ENCODE peak calls at places on chromosomes 16 and 17, in four cellular contexts. One of them, this sample, is unnamed.

GRCh38 chr16:88817785-88818609 is 6.3 kb upstream of the APRT start:
- DNase-seq in GM12878: no peak
- DNase-seq in A549: no peak
- DNase-seq in K562: no peak
- DNase-seq in this sample: peak; percentile 70

GRCh38 chr16:22007159-22007508 is 777 bp upstream of the MOSMO start:
- DNase-seq in A549: no peak
- DNase-seq in K562: peak; percentile 23
- DNase-seq in GM12878: no peak
- DNase-seq in this sample: no peak

GRCh38 chr17:56593741-56594527 is 435 bp downstream of the NOG start:
- DNase-seq in GM12878: no peak
- DNase-seq in A549: no peak
- DNase-seq in K562: no peak
- DNase-seq in this sample: peak; percentile 71

GRCh38 chr17:81251943-81252301 is 12.8 kb downstream of the NDUFAF8 start:
- DNase-seq in K562: no peak
- DNase-seq in A549: no peak
- DNase-seq in GM12878: no peak
- DNase-seq in this sample: no peak

GRCh38 chr17:82892869-82893565 is 53.2 kb upstream of the ZNF750 start:
- DNase-seq in K562: no peak
- DNase-seq in GM12878: no peak
- DNase-seq in A549: no peak
- DNase-seq in this sample: peak; percentile 8

GRCh38 chr16:50153648-50154368 is 702 bp downstream of the TENT4B start:
- DNase-seq in A549: no peak
- DNase-seq in GM12878: no peak
- DNase-seq in K562: peak; percentile 44
- DNase-seq in this sample: no peak

GRCh38 chr17:31413871-31414589 is 22.6 kb downstream of the RAB11FIP4 start:
- DNase-seq in A549: no peak
- DNase-seq in K562: no peak
- DNase-seq in GM12878: no peak
- DNase-seq in this sample: peak; percentile 83

GRCh38 chr16:83990492-83990891 is 22.4 kb downstream of the NECAB2 start:
- DNase-seq in K562: no peak
- DNase-seq in GM12878: no peak
- DNase-seq in A549: no peak
- DNase-seq in this sample: no peak

GRCh38 chr16:527015-527903 is at the start of gene CAPN15:
- DNase-seq in GM12878: peak; percentile 33
- DNase-seq in A549: peak; percentile 90
- DNase-seq in K562: peak; percentile 89
- DNase-seq in this sample: peak; percentile 79

GRCh38 chr17:2140683-2141082 is 85.8 kb downstream of the HIC1 start:
- DNase-seq in K562: no peak
- DNase-seq in GM12878: no peak
- DNase-seq in A549: no peak
- DNase-seq in this sample: no peak

GRCh38 chr16:81625544-81626152 is 153.4 kb upstream of the PLCG2 start:
- DNase-seq in A549: no peak
- DNase-seq in GM12878: no peak
- DNase-seq in K562: peak; percentile 50
- DNase-seq in this sample: peak; percentile 43

GRCh38 chr17:18950944-18951905 is 740 bp upstream of the SLC5A10 start:
- DNase-seq in A549: no peak
- DNase-seq in GM12878: no peak
- DNase-seq in K562: no peak
- DNase-seq in this sample: no peak

GRCh38 chr16:84847554-84848415 is 28.0 kb downstream of the CRISPLD2 start:
- DNase-seq in GM12878: no peak
- DNase-seq in K562: no peak
- DNase-seq in A549: no peak
- DNase-seq in this sample: no peak

GRCh38 chr17:37213927-37214326 is 161.9 kb upstream of the C17orf78 start:
- DNase-seq in GM12878: no peak
- DNase-seq in K562: no peak
- DNase-seq in A549: no peak
- DNase-seq in this sample: no peak

GRCh38 chr16:588639-588888 is 1.3 kb upstream of the RAB40C start:
- DNase-seq in A549: peak; percentile 67
- DNase-seq in GM12878: no peak
- DNase-seq in K562: peak; percentile 54
- DNase-seq in this sample: peak; percentile 80

GRCh38 chr16:6682142-6682811 is 650.4 kb upstream of the RBFOX1 start:
- DNase-seq in A549: peak; percentile 14
- DNase-seq in GM12878: no peak
- DNase-seq in K562: peak; percentile 70
- DNase-seq in this sample: no peak

GRCh38 chr17:65359016-65359415 is 202.4 kb downstream of the AXIN2 start:
- DNase-seq in GM12878: no peak
- DNase-seq in A549: no peak
- DNase-seq in K562: no peak
- DNase-seq in this sample: peak; percentile 84

GRCh38 chr17:71494045-71494444 is 626.8 kb upstream of the SOX9 start:
- DNase-seq in K562: no peak
- DNase-seq in A549: no peak
- DNase-seq in GM12878: no peak
- DNase-seq in this sample: peak; percentile 28

GRCh38 chr17:38815576-38816193 is 9.4 kb downstream of the CWC25 start:
- DNase-seq in A549: peak; percentile 68
- DNase-seq in GM12878: no peak
- DNase-seq in K562: peak; percentile 39
- DNase-seq in this sample: peak; percentile 59

GRCh38 chr17:68355093-68355492 is 63.8 kb downstream of the ARSG start:
- DNase-seq in K562: no peak
- DNase-seq in A549: peak; percentile 30
- DNase-seq in GM12878: no peak
- DNase-seq in this sample: peak; percentile 65

GRCh38 chr16:80743273-80743672 is 61.1 kb downstream of the CDYL2 start:
- DNase-seq in A549: no peak
- DNase-seq in K562: no peak
- DNase-seq in GM12878: no peak
- DNase-seq in this sample: no peak

GRCh38 chr16:79564594-79565210 is 35.8 kb downstream of the MAF start:
- DNase-seq in GM12878: no peak
- DNase-seq in K562: no peak
- DNase-seq in A549: no peak
- DNase-seq in this sample: no peak

GRCh38 chr17:49573510-49574282 is 2.0 kb upstream of the NXPH3 start:
- DNase-seq in K562: no peak
- DNase-seq in GM12878: no peak
- DNase-seq in A549: no peak
- DNase-seq in this sample: no peak

GRCh38 chr16:89892635-89893034 is 19.2 kb downstream of the TCF25 start:
- DNase-seq in K562: no peak
- DNase-seq in GM12878: no peak
- DNase-seq in A549: no peak
- DNase-seq in this sample: no peak
- TF ChIP-seq ELK1 in K562: no peak
- TF ChIP-seq ELK1 in GM12878: no peak
- TF ChIP-seq ELK1 in A549: no peak
- TF ChIP-seq ELK1 in this sample: no peak

GRCh38 chr16:78230832-78231231 is 131.4 kb downstream of the WWOX start:
- DNase-seq in K562: no peak
- DNase-seq in A549: peak; percentile 32
- DNase-seq in GM12878: no peak
- DNase-seq in this sample: peak; percentile 8
- TF ChIP-seq CEBPB in K562: no peak
- TF ChIP-seq CEBPB in A549: no peak
- TF ChIP-seq CEBPB in GM12878: no peak
- TF ChIP-seq CEBPB in this sample: no peak

DNA sequence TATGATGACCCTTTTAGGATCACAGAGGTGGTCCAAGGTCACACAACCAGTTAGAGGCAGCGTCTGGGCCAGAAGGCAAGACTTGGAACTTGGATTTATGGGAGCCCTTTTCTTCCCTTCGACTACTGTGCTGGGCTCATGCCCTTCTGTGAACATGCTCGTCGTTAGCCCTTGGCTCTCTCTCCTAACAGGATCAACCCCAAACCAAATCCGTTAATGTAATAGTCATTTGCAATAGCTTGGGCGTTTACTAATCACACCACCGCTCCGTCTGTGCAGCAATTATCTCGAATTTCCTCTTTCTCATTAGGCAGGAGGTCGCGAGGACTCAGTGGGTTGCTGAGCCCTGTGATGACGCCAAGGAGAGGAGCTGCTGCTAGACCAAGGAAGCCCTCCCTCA is 114.6 kb downstream of the ENGASE start:
- DNase-seq in K562: no peak
- DNase-seq in GM12878: no peak
- DNase-seq in A549: no peak
- DNase-seq in this sample: no peak
- TF ChIP-seq ELK1 in K562: no peak
- TF ChIP-seq ELK1 in GM12878: no peak
- TF ChIP-seq ELK1 in A549: no peak
- TF ChIP-seq ELK1 in this sample: no peak

GRCh38 chr17:4509402-4509801 is 10.7 kb downstream of the SPNS2 start:
- DNase-seq in A549: no peak
- DNase-seq in K562: peak; percentile 24
- DNase-seq in GM12878: peak; percentile 4
- DNase-seq in this sample: no peak
- TF ChIP-seq CEBPB in A549: no peak
- TF ChIP-seq CEBPB in K562: no peak
- TF ChIP-seq CEBPB in GM12878: no peak
- TF ChIP-seq CEBPB in this sample: no peak

DNA sequence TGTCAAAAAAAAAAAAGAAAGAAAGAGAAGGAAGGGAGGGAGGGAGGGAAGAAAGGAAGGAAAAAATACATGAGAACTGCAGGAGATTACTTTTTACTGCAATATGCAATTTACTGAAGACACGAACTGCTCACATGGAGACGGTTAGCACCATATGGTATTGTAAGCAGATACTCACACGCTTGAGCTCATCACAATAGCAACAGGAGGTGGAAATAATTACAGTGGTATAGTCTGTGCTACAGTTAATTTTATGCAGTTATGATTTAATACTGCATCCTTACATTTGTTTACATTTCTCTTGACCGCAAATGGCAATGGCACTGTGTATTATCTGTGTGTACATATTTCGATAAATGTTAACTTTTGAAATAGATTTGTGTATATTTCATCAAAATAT is 21.4 kb upstream of the SLC46A1 start:
- DNase-seq in A549: no peak
- DNase-seq in GM12878: no peak
- DNase-seq in K562: no peak
- DNase-seq in this sample: peak; percentile 33
- TF ChIP-seq ELK1 in A549: no peak
- TF ChIP-seq ELK1 in GM12878: no peak
- TF ChIP-seq ELK1 in K562: no peak
- TF ChIP-seq ELK1 in this sample: no peak

DNA sequence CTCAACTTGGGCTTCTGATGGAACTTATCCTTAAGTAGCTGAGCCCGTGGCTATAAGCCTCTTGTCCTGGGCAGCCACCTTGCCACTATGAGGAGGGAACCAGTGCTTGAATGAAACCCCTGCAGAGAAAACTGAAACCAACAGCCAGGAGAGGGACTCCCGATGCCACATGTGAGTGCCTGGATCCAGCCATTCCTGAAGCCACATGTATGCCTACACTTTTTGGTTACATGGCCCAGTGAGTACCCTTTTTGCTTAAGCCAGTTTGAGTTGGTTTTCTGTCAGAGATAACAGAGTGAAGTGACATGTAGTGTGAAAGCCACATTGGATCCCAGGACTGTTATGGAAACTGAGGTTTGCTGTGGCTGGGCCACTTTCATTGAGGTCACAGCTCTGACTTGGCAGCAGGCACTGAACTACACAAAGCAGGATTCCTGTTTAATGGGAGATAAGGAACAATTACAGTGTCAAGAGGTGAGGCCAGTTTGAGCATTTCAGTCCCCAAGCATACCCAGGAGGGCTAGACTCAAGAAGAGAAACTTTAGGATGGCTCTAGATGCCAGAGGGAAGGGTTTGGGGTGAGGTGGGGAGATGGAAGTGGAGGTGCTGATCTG is 222.2 kb downstream of the PARN start:
- DNase-seq in K562: no peak
- DNase-seq in A549: no peak
- DNase-seq in GM12878: no peak
- DNase-seq in this sample: no peak
- TF ChIP-seq CEBPB in K562: no peak
- TF ChIP-seq CEBPB in A549: no peak
- TF ChIP-seq CEBPB in GM12878: no peak
- TF ChIP-seq CEBPB in this sample: no peak

DNA sequence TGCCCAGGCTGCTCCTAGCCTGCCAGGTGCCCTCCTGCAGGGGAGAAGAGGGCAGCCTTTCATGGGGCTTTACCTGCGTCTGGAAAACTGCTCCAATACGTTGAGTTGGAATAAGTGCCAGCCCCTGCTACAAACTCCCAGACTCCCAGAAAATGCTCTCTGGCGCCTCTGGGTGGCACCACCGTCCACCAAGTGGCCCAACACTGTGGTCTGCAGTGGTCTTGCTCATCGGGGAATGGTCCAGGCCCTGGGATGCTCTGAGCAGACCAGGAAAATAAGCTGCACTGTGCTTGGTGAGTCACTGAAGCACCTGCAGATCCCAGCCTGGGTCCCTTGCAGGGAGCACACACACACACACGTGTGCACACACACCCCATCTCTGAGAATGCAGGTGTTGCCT is 20.8 kb downstream of the CDIP1 start:
- DNase-seq in A549: peak; percentile 47
- DNase-seq in GM12878: no peak
- DNase-seq in K562: peak; percentile 46
- DNase-seq in this sample: peak; percentile 46
- TF ChIP-seq ELK1 in A549: no peak
- TF ChIP-seq ELK1 in GM12878: no peak
- TF ChIP-seq ELK1 in K562: no peak
- TF ChIP-seq ELK1 in this sample: no peak

DNA sequence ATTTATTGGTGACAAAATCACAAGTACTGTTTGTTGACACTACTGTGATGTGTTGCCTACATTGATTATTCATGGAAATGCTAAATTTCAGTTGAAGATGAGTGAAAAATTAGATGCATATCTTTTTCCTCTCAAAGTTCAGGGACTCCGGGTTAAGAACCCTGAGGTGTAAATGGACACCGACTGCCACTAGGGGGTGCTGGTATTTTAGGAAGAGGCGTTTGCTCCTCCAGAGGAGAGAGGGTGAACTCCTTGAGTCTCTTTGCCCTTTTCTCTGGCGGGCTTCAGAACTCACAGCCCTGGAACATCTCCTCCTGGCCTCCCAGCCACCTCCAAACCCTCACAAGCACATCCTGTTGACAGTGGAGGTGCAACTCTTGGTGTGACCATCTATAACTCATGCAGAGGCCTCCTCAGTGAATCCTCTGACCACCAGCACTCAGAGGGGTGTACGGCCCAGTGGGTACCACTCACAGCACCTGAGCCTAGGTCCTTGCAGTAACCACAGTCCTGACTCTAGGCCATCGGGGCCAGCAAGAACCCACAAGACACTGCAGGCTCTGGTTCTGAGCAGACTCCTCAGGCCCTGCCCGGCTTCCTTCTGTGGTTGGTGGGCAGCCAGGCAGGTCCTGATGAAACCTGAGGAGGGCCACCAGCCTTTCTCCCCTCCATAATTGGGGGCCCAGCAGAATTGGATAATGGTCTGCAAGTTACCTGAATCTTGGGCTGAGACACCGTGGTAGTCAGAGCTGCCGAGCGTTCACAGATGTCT is 26.2 kb upstream of the PIK3R5 start:
- DNase-seq in GM12878: no peak
- DNase-seq in A549: peak; percentile 76
- DNase-seq in K562: peak; percentile 44
- DNase-seq in this sample: peak; percentile 57
- TF ChIP-seq CEBPB in GM12878: no peak
- TF ChIP-seq CEBPB in A549: no peak
- TF ChIP-seq CEBPB in K562: no peak
- TF ChIP-seq CEBPB in this sample: no peak

This sample was measured in IMR-90.